ENCODE peak calls at places on chromosomes 7 and 10, in ten cellular contexts. E is cardiac fibroblast, T is fibroblast of lung, C is non-pigmented ciliary epithelial cell, U is neural progenitor cell, X is MM.1S, S is hippocampal formation, Q is left colon, N is RPMI7951, P is T-helper 17 cell. O is an unnamed sample.

GRCh38 chr7:78967046-78967445 is 486.4 kb downstream of the MAGI2 start:
- DNase-seq in E (peak; percentile 5), T (peak; percentile 35), C (no peak), U (no peak), X (no peak), S (no peak), Q (no peak), N (no peak), P (no peak), O (no peak)

GRCh38 chr7:139915864-139916716 is 87.0 kb downstream of the TBXAS1 start:
- DNase-seq in E (peak; percentile 98), T (peak; percentile 99), C (peak; percentile 95), U (no peak), X (peak; percentile 97), S (peak; percentile 3), Q (peak; percentile 59), N (peak; percentile 99), P (no peak), O (peak; percentile 93)

GRCh38 chr7:30249986-30250774 is 34.2 kb upstream of the ZNRF2 start:
- DNase-seq in E (no peak), T (no peak), C (no peak), U (no peak), X (no peak), S (no peak), Q (no peak), N (no peak), P (no peak), O (no peak)

GRCh38 chr10:44347609-44348400 is 37.1 kb downstream of the CXCL12 start:
- DNase-seq in E (no peak), T (no peak), C (no peak), U (peak; percentile 23), X (no peak), S (no peak), Q (no peak), N (no peak), P (no peak), O (no peak)

GRCh38 chr10:91634898-91635297 is 2.0 kb upstream of the PPP1R3C start:
- DNase-seq in E (no peak), T (no peak), C (no peak), U (no peak), X (no peak), S (no peak), Q (no peak), N (no peak), P (no peak), O (no peak)

GRCh38 chr10:119029613-119030420 is at the start of gene NANOS1:
- DNase-seq in E (no peak), T (no peak), C (no peak), U (peak; percentile 75), X (peak; percentile 46), S (no peak), Q (no peak), N (no peak), P (no peak), O (no peak)

GRCh38 chr10:51063659-51064535 is 10.4 kb upstream of the PRKG1 start:
- DNase-seq in E (peak; percentile 81), T (peak; percentile 79), C (peak; percentile 28), U (peak; percentile 54), X (peak; percentile 43), S (peak; percentile 32), Q (no peak), N (peak; percentile 1), P (no peak), O (no peak)

GRCh38 chr7:32516551-32517082 is 21.3 kb downstream of the AVL9 start:
- DNase-seq in E (peak; percentile 90), T (no peak), C (no peak), U (no peak), X (no peak), S (no peak), Q (peak; percentile 45), N (no peak), P (no peak), O (no peak)

GRCh38 chr7:27576360-27576944 is 86.2 kb downstream of the HIBADH start:
- DNase-seq in E (peak; percentile 64), T (peak; percentile 66), C (no peak), U (peak; percentile 47), X (peak; percentile 47), S (peak; percentile 10), Q (no peak), N (peak; percentile 52), P (no peak), O (no peak)

GRCh38 chr10:53765311-53765710 is 992.7 kb upstream of the MBL2 start:
- DNase-seq in E (no peak), T (peak; percentile 22), C (peak; percentile 5), U (no peak), X (no peak), S (no peak), Q (no peak), N (peak; percentile 2), P (no peak), O (no peak)

GRCh38 chr7:131538071-131538790 is 18.2 kb downstream of the PODXL start:
- DNase-seq in E (no peak), T (no peak), C (peak; percentile 13), U (no peak), X (no peak), S (no peak), Q (no peak), N (peak; percentile 89), P (no peak), O (peak; percentile 95)